ENCODE peak calls at places on chromosomes 7 and 10, in nine cellular contexts. Z is endothelial cell of umbilical vein; G is IMR-90; S is body of pancreas; E is upper lobe of right lung; I is CD4-positive, alpha-beta T cell; P is testis; R is PC-9; B is heart right ventricle. D is an unnamed sample.

GRCh38 chr10:103396789-103397087 is 312 bp downstream of the PDCD11 start:
- DNase-seq in P (no peak), R (no peak), S (no peak), Z (no peak), E (no peak), I (no peak), B (no peak), G (no peak), D (no peak)

GRCh38 chr10:102660891-102661613 is 16.8 kb downstream of the TRIM8 start:
- DNase-seq in P (no peak), Z (no peak), B (peak; percentile 78), I (peak; percentile 46), R (no peak), G (peak; percentile 73), E (peak; percentile 87), S (peak; percentile 88), D (peak; percentile 86)

GRCh38 chr10:45466784-45467183 is 92.8 kb downstream of the ALOX5 start:
- DNase-seq in E (no peak), Z (no peak), I (no peak), S (no peak), R (no peak), G (no peak), P (peak; percentile 36), B (no peak), D (no peak)

GRCh38 chr7:155594961-155595366 is 48.6 kb upstream of the CNPY1 start:
- DNase-seq in R (no peak), S (no peak), Z (no peak), I (no peak), B (no peak), P (no peak), E (no peak), G (no peak), D (no peak)

GRCh38 chr10:32065871-32066270 is 9.6 kb upstream of the KIF5B start:
- DNase-seq in E (no peak), G (peak; percentile 76), B (no peak), I (no peak), R (peak; percentile 46), S (no peak), Z (no peak), P (no peak), D (no peak)

GRCh38 chr7:39910108-39910869 is 39.8 kb upstream of the CDK13 start:
- DNase-seq in R (peak; percentile 32), B (no peak), E (no peak), P (no peak), I (no peak), G (peak; percentile 41), S (no peak), Z (no peak), D (no peak)

GRCh38 chr10:23994459-23995046 is 214.4 kb upstream of the KIAA1217 start:
- DNase-seq in R (no peak), B (peak; percentile 24), G (peak; percentile 39), P (peak; percentile 88), Z (peak; percentile 4), I (no peak), E (no peak), S (peak; percentile 73), D (peak; percentile 74)

GRCh38 chr7:1384113-1384415 is 75.2 kb downstream of the MICALL2 start:
- DNase-seq in Z (no peak), B (no peak), R (no peak), E (no peak), P (no peak), I (no peak), G (no peak), S (no peak), D (no peak)

GRCh38 chr10:107415446-107415845 is 250.9 kb upstream of the SORCS1 start:
- DNase-seq in R (no peak), P (no peak), E (no peak), B (no peak), I (no peak), S (no peak), Z (no peak), G (no peak), D (no peak)

GRCh38 chr7:100629117-100629711 is 12.1 kb downstream of the TFR2 start:
- DNase-seq in Z (no peak), E (no peak), G (no peak), B (no peak), I (no peak), P (peak; percentile 35), R (peak; percentile 54), S (no peak), D (no peak)

GRCh38 chr10:65423043-65423442 is 1502.8 kb upstream of the LRRTM3 start:
- DNase-seq in E (no peak), Z (no peak), B (no peak), P (no peak), I (no peak), R (no peak), G (no peak), S (no peak), D (no peak)

GRCh38 chr10:122715576-122715975 is 15.9 kb upstream of the C10orf120 start:
- DNase-seq in R (no peak), B (no peak), E (no peak), Z (no peak), I (no peak), S (no peak), G (no peak), P (no peak), D (no peak)

GRCh38 chr7:125098377-125098970 is 168.8 kb upstream of the POT1 start:
- DNase-seq in E (no peak), B (no peak), G (no peak), R (no peak), S (no peak), P (no peak), Z (no peak), I (no peak), D (no peak)

DNA sequence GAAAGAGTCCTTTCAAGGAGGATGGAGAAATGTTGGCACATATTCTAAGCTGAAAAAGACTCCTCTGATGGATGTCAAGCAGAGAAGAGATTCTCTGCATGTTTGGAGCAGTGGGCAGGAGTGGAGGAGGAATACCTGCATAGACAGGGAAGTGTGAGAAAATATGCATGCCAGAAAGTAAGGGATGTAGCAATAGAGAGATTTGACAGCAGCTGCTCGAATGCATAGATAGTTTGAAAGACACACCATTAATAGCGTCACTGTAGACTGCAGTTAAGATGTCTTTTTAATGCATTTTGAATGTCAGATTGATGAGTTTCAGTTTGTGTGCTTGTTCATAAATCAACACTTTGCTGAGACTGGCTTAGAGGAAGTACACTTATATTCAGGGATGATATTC is 169.9 kb upstream of the POT1 start:
- DNase-seq in R (no peak), B (no peak), G (no peak), E (no peak), Z (no peak), I (no peak), S (no peak), P (no peak), D (no peak)
- H3K27ac ChIP-seq in R (no peak overlapping the region), B (no peak overlapping the region), G (no peak overlapping the region), E (no peak overlapping the region), Z (no peak overlapping the region), I (no peak overlapping the region), S (no peak overlapping the region), P (no peak overlapping the region), D (no peak overlapping the region)

GRCh38 chr7:150738092-150739044 is 1.1 kb downstream of the GIMAP5 start:
- DNase-seq in Z (peak; percentile 80), B (no peak), I (no peak), S (no peak), E (no peak), G (no peak), R (peak; percentile 70), P (no peak), D (no peak)
- H3K27ac ChIP-seq in Z (no peak overlapping the region), B (peak overlapping the region; percentile 89), I (peak overlapping the region; percentile 87), S (no peak overlapping the region), E (peak overlapping the region; percentile 87), G (no peak overlapping the region), R (no peak overlapping the region), P (peak overlapping the region; percentile 47), D (peak overlapping the region; percentile 68)

DNA sequence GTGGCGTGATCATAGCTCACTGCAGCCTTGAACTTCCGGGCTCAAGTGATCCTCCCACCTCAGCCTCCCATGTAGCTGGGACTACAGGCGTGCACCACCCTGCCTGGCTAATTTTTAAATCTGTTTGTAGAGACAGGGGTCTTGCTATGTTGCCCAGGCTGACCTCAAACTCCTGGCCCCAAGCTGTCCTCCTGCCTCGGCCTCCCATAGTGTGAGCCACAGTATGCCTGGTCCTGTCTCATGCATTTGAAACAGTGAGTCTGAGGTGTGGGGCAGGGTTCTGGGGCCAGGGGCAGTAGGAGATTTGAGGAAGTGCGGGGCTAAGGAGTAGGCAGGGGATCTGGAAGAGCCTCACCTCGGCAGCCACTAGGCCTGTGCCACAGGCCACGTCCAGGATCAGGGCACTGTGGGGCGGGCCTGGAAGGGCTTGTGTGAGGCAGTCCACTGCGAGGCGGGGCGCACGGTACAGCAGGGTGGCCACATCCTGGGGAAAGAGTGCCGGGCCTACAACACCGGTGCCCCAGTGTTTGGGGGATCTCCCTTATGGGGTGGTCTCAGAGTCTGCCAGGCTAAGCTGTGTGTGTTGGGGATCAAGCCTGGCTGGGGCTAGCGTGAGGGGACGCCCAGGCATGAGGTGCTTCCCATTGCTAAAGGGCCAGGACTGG is 1.5 kb downstream of the METTL27 start:
- DNase-seq in Z (no peak), B (no peak), G (no peak), R (no peak), I (no peak), S (no peak), E (no peak), P (no peak), D (no peak)
- H3K27ac ChIP-seq in Z (no peak overlapping the region), B (no peak overlapping the region), G (no peak overlapping the region), R (no peak overlapping the region), I (no peak overlapping the region), S (no peak overlapping the region), E (no peak overlapping the region), P (no peak overlapping the region), D (no peak overlapping the region)

DNA sequence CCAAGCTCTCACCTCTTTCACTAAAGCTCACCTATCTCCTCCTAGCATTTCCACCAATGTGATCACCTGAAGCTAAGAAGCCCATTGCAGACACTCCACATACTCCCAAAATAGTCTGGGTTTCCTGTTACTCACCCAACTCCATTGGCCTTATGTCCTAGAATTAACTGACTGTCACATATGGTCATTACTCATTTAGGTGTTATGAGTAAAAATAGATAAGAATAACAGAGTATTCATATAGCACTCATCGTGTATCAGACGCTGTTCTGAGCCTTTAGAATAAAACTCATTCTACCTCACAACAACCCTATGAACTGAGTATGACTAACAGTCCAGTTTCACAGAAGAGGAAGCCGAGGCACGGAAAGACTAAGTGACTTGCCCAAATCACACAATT is 174.2 kb upstream of the NPVF start:
- DNase-seq in I (no peak), E (no peak), S (no peak), R (no peak), P (no peak), B (no peak), Z (no peak), G (no peak), D (no peak)
- H3K27ac ChIP-seq in I (no peak overlapping the region), E (no peak overlapping the region), S (no peak overlapping the region), R (no peak overlapping the region), P (no peak overlapping the region), B (no peak overlapping the region), Z (no peak overlapping the region), G (no peak overlapping the region), D (no peak overlapping the region)

D was measured in Peyer's patch.